ENCODE peak calls at places on chromosomes 16 and 17, in six cellular contexts. X is heart right ventricle, C is left lung, Y is uterus, O is H7, U is left ventricle myocardium inferior. D is an unnamed sample.

GRCh38 chr16:46727184-46727583 is 21.0 kb downstream of the MYLK3 start:
- DNase-seq in X (no peak), C (no peak), Y (no peak), O (no peak), U (no peak), D (no peak)

GRCh38 chr17:65020284-65020683 is 36.3 kb downstream of the GNA13 start:
- DNase-seq in X (no peak), C (no peak), Y (no peak), O (no peak), U (no peak), D (no peak)

GRCh38 chr17:39365252-39365651 is 36.2 kb downstream of the FBXL20 start:
- DNase-seq in X (no peak), C (no peak), Y (no peak), O (no peak), U (no peak), D (no peak)

GRCh38 chr17:37299257-37299985 is 76.4 kb upstream of the C17orf78 start:
- DNase-seq in X (no peak), C (no peak), Y (no peak), O (peak; percentile 25), U (no peak), D (no peak)

GRCh38 chr17:74006366-74006765 is 197.1 kb upstream of the RPL38 start:
- DNase-seq in X (no peak), C (no peak), Y (no peak), O (no peak), U (no peak), D (no peak)

GRCh38 chr17:35749560-35750412 is 3.3 kb downstream of the GAS2L2 start:
- DNase-seq in X (no peak), C (peak; percentile 73), Y (no peak), O (peak; percentile 92), U (no peak), D (no peak)

GRCh38 chr17:62676231-62676943 is 48.9 kb downstream of the MRC2 start:
- DNase-seq in X (no peak), C (peak; percentile 53), Y (no peak), O (peak; percentile 41), U (no peak), D (no peak)

GRCh38 chr17:2259769-2260536 is 43.6 kb downstream of the SMG6 start:
- DNase-seq in X (no peak), C (no peak), Y (peak; percentile 78), O (no peak), U (no peak), D (peak; percentile 26)

GRCh38 chr16:59597269-59597668 is 863.2 kb upstream of the GOT2 start:
- DNase-seq in X (no peak), C (no peak), Y (no peak), O (no peak), U (no peak), D (no peak)

GRCh38 chr17:20281860-20282259 is 185.5 kb downstream of the LGALS9B start:
- DNase-seq in X (peak; percentile 36), C (peak; percentile 82), Y (no peak), O (no peak), U (peak; percentile 23), D (no peak)

GRCh38 chr16:49592507-49593422 is 219.2 kb downstream of the C16orf78 start:
- DNase-seq in X (no peak), C (no peak), Y (no peak), O (peak; percentile 88), U (no peak), D (no peak)

DNA sequence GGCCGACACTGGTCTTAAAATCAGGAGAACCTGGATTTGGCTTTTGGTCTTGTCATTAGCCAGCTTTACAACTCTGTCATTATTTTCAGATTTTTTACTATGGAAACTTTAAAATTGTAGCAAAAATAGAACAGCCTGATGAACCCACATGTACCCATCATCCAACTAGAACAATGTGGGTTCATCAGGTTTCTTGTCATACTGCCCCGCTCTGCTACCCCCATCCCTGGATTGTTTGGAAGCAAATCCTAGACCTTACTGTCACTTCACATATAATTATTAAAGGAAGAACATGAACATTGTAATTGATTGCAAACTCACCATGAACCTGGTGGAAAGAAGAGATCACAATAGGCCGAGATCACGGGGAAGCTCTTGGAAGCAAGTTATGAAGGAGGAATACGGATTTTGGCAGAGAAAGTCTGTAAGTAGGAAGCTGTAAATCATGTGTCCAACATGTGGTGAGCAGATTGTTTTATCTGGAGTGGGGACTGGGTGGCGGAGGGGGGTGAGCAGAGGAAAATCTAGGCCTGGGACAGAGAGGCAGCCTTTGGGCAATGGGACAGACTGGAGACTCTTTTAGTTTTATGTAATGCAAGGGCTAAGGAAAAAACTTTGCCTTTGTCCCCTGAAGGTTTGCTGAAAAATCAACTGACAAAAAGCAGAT is 67.0 kb downstream of the PITPNC1 start:
- DNase-seq in X (no peak), C (no peak), Y (peak; percentile 42), O (no peak), U (no peak), D (no peak)
- H3K4me3 ChIP-seq in X (no peak overlapping the region), C (no peak overlapping the region), Y (no peak overlapping the region), O (no peak overlapping the region), U (no peak overlapping the region), D (no peak overlapping the region)

GRCh38 chr17:46152423-46152822 is 40.8 kb downstream of the KANSL1 start:
- DNase-seq in X (no peak), C (no peak), Y (no peak), O (no peak), U (no peak), D (no peak)

GRCh38 chr17:46151762-46152161 is 41.5 kb downstream of the KANSL1 start:
- DNase-seq in X (no peak), C (no peak), Y (no peak), O (no peak), U (no peak), D (no peak)

GRCh38 chr17:46157443-46158107 is 35.7 kb downstream of the KANSL1 start:
- DNase-seq in X (no peak), C (no peak), Y (no peak), O (no peak), U (no peak), D (no peak)

GRCh38 chr17:46150216-46150963 is 42.8 kb downstream of the KANSL1 start:
- DNase-seq in X (no peak), C (no peak), Y (no peak), O (no peak), U (no peak), D (no peak)

DNA sequence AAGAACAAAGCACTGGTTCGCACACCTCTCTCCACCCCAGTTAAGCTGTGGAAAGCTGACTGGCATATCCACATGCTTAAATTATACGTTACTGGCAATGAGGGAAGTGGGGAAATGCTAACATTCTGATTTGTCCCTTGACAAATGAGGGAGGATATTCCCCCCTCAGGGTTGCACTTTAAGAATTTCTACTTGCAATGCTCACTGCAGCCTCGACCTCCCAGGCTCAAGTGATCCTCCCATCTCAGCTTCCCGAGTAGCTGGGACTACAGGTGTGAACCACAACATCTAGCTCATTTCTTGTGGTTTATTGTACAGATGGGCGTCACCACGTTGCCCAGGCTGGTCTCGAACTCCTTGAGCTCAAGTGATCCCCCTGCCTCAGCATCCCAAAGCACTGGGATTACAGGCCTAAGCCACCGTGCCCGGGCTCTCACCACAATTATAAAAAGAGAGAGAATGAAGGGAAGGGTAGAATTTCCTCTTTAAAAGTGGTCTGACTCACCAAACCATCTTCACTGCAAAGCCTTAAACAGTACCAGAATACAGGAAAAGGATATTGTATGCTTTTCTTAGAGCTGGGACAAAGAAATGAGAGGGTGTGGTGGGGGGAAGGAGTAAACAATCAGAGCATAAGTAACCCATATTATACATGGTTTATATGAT is 38.9 kb downstream of the KANSL1 start:
- DNase-seq in X (no peak), C (no peak), Y (no peak), O (no peak), U (no peak), D (no peak)
- H3K4me3 ChIP-seq in X (no peak overlapping the region), C (no peak overlapping the region), Y (no peak overlapping the region), O (no peak overlapping the region), U (no peak overlapping the region), D (no peak overlapping the region)

GRCh38 chr17:79732246-79732645 is 1.5 kb downstream of the ENPP7 start:
- DNase-seq in X (no peak), C (no peak), Y (no peak), O (peak; percentile 32), U (no peak), D (no peak)
- H3K4me3 ChIP-seq in X (no peak overlapping the region), C (no peak overlapping the region), Y (no peak overlapping the region), O (no peak overlapping the region), U (no peak overlapping the region), D (no peak overlapping the region)

GRCh38 chr17:28899212-28899815 is 1.8 kb upstream of the FLOT2 start:
- DNase-seq in X (no peak), C (no peak), Y (no peak), O (no peak), U (no peak), D (no peak)

GRCh38 chr17:28896491-28896883 is 1.0 kb downstream of the FLOT2 start:
- DNase-seq in X (no peak), C (no peak), Y (no peak), O (no peak), U (no peak), D (no peak)

GRCh38 chr17:28897769-28898259 is 281 bp upstream of the FLOT2 start:
- DNase-seq in X (no peak), C (no peak), Y (no peak), O (no peak), U (no peak), D (no peak)

GRCh38 chr17:28896884-28897768 is at the start of gene FLOT2:
- DNase-seq in X (peak; percentile 64), C (peak; percentile 91), Y (peak; percentile 65), O (peak; percentile 95), U (peak; percentile 67), D (peak; percentile 54)

DNA sequence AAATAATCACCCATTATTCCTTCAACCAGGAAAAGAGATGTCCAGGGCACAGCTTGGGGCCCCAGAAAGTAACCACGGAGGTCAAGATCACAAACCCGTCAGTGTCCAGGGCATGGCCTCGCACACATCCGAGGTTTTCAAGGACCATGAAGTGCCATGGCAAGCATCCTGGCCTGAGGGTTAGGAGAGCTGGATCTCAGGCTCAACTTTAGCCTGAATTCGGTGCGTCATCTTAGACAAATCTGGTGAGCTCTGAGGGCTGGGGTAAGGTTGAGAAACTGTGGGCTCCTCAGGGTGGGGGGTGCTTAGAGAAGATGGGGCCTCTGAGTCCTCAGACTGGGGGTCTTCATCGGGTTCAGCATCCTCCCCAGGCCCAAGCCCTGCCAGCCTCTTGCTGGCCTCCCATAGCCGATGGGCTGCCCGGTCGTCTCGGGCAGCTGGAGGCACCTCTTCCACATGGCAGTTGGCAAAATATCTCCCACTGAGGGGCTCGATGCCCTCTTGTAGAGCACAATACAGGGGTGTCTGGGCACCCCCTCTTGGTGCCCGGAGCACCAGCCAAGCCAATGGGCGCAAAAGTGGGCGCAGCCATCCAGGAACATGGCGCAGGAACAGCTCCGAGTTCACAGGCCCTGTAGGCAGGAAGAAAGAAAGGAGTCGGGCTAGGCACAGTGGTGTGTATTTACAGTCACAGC is 875 bp upstream of the FLOT2 start:
- DNase-seq in X (no peak), C (no peak), Y (no peak), O (peak; percentile 39), U (no peak), D (no peak)
- H3K4me3 ChIP-seq in X (peak overlapping the region; percentile 65), C (no peak overlapping the region), Y (peak overlapping the region; percentile 91), O (no peak overlapping the region), U (peak overlapping the region; percentile 98), D (peak overlapping the region; percentile 96)

GRCh38 chr16:67917140-67917851 is 14.4 kb downstream of the CTRL start:
- DNase-seq in X (peak; percentile 69), C (no peak), Y (no peak), O (no peak), U (peak; percentile 55), D (no peak)
- H3K4me3 ChIP-seq in X (no peak overlapping the region), C (no peak overlapping the region), Y (no peak overlapping the region), O (no peak overlapping the region), U (no peak overlapping the region), D (no peak overlapping the region)